ENCODE peak calls at places on chromosomes 5 and 9, in six cellular contexts. One of them, this sample, is unnamed.

GRCh38 chr5:135051872-135052271 is 17.8 kb upstream of the PITX1 start:
- DNase-seq in tibial nerve: no peak
- DNase-seq in mammary epithelial cell: no peak
- DNase-seq in fibroblast of lung: no peak
- DNase-seq in IMR-90: no peak
- DNase-seq in prostate gland: no peak
- DNase-seq in this sample: no peak

GRCh38 chr5:111066261-111066938 is 5.1 kb upstream of the TSLP start:
- DNase-seq in tibial nerve: no peak
- DNase-seq in mammary epithelial cell: no peak
- DNase-seq in fibroblast of lung: no peak
- DNase-seq in IMR-90: no peak
- DNase-seq in prostate gland: no peak
- DNase-seq in this sample: no peak

GRCh38 chr9:120210301-120210700 is 369.7 kb downstream of the CDK5RAP2 start:
- DNase-seq in tibial nerve: no peak
- DNase-seq in mammary epithelial cell: no peak
- DNase-seq in fibroblast of lung: no peak
- DNase-seq in IMR-90: no peak
- DNase-seq in prostate gland: no peak
- DNase-seq in this sample: no peak

GRCh38 chr5:176639981-176640380 is 7.3 kb upstream of the TSPAN17 start:
- DNase-seq in tibial nerve: no peak
- DNase-seq in mammary epithelial cell: no peak
- DNase-seq in fibroblast of lung: no peak
- DNase-seq in IMR-90: no peak
- DNase-seq in prostate gland: no peak
- DNase-seq in this sample: no peak

GRCh38 chr5:90932052-90932699 is 373.6 kb downstream of the ADGRV1 start:
- DNase-seq in tibial nerve: no peak
- DNase-seq in mammary epithelial cell: peak; percentile 56
- DNase-seq in fibroblast of lung: peak; percentile 34
- DNase-seq in IMR-90: peak; percentile 70
- DNase-seq in prostate gland: peak; percentile 65
- DNase-seq in this sample: no peak

GRCh38 chr5:27208051-27208450 is 169.7 kb upstream of the CDH9 start:
- DNase-seq in tibial nerve: no peak
- DNase-seq in mammary epithelial cell: no peak
- DNase-seq in fibroblast of lung: no peak
- DNase-seq in IMR-90: peak; percentile 2
- DNase-seq in prostate gland: no peak
- DNase-seq in this sample: no peak

GRCh38 chr9:129040113-129040643 is 3.8 kb downstream of the MIGA2 start:
- DNase-seq in tibial nerve: no peak
- DNase-seq in mammary epithelial cell: no peak
- DNase-seq in fibroblast of lung: no peak
- DNase-seq in IMR-90: no peak
- DNase-seq in prostate gland: no peak
- DNase-seq in this sample: no peak

GRCh38 chr5:127003798-127004495 is 26.4 kb downstream of the MARCHF3 start:
- DNase-seq in tibial nerve: no peak
- DNase-seq in mammary epithelial cell: no peak
- DNase-seq in fibroblast of lung: no peak
- DNase-seq in IMR-90: no peak
- DNase-seq in prostate gland: no peak
- DNase-seq in this sample: no peak

GRCh38 chr9:92328225-92328624 is 2.5 kb downstream of the CENPP start:
- DNase-seq in tibial nerve: no peak
- DNase-seq in mammary epithelial cell: peak; percentile 31
- DNase-seq in fibroblast of lung: peak; percentile 60
- DNase-seq in IMR-90: peak; percentile 78
- DNase-seq in prostate gland: no peak
- DNase-seq in this sample: no peak

GRCh38 chr5:170846416-170846815 is 15.4 kb upstream of the RANBP17 start:
- DNase-seq in tibial nerve: no peak
- DNase-seq in mammary epithelial cell: peak; percentile 26
- DNase-seq in fibroblast of lung: no peak
- DNase-seq in IMR-90: no peak
- DNase-seq in prostate gland: no peak
- DNase-seq in this sample: no peak

GRCh38 chr5:68354315-68354714 is 138.8 kb downstream of the PIK3R1 start:
- DNase-seq in tibial nerve: no peak
- DNase-seq in mammary epithelial cell: no peak
- DNase-seq in fibroblast of lung: no peak
- DNase-seq in IMR-90: no peak
- DNase-seq in prostate gland: no peak
- DNase-seq in this sample: no peak

GRCh38 chr9:34463098-34463900 is 4.7 kb downstream of the DNAI1 start:
- DNase-seq in tibial nerve: no peak
- DNase-seq in mammary epithelial cell: peak; percentile 90
- DNase-seq in fibroblast of lung: peak; percentile 79
- DNase-seq in IMR-90: peak; percentile 60
- DNase-seq in prostate gland: no peak
- DNase-seq in this sample: no peak

GRCh38 chr5:44640945-44641456 is 167.7 kb upstream of the MRPS30 start:
- DNase-seq in tibial nerve: no peak
- DNase-seq in mammary epithelial cell: no peak
- DNase-seq in fibroblast of lung: no peak
- DNase-seq in IMR-90: no peak
- DNase-seq in prostate gland: no peak
- DNase-seq in this sample: no peak

GRCh38 chr5:21810737-21811316 is 1042.3 kb downstream of the CDH12 start:
- DNase-seq in tibial nerve: no peak
- DNase-seq in mammary epithelial cell: peak; percentile 5
- DNase-seq in fibroblast of lung: peak; percentile 23
- DNase-seq in IMR-90: peak; percentile 39
- DNase-seq in prostate gland: no peak
- DNase-seq in this sample: no peak

GRCh38 chr5:61813361-61813760 is 481.3 kb downstream of the ZSWIM6 start:
- DNase-seq in tibial nerve: no peak
- DNase-seq in mammary epithelial cell: peak; percentile 35
- DNase-seq in fibroblast of lung: no peak
- DNase-seq in IMR-90: no peak
- DNase-seq in prostate gland: no peak
- DNase-seq in this sample: no peak

DNA sequence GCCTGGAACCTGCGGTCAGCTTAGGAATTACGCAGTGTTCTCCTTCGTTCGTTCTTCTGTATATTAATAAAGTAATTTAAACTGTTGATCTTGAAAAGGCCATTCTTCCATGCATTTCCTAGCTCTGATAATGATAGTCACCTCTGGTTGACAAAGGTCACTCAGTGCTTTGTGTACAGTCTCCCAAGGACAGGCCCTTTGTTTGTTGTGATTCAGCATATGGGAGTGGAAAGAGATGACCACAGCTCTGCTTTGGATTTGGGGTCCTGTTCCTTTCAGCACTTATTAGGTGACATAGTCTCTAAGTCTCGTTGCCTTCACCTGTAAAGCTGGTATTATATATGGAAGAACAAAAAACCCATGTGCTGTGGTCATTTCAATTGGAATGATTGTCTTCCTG is 39.6 kb downstream of the RAD23B start:
- DNase-seq in tibial nerve: no peak
- DNase-seq in mammary epithelial cell: no peak
- DNase-seq in fibroblast of lung: no peak
- DNase-seq in IMR-90: no peak
- DNase-seq in prostate gland: no peak
- DNase-seq in this sample: no peak
- H3K27ac ChIP-seq in tibial nerve: no peak overlapping the region
- H3K27ac ChIP-seq in mammary epithelial cell: no peak overlapping the region
- H3K27ac ChIP-seq in fibroblast of lung: no peak overlapping the region
- H3K27ac ChIP-seq in IMR-90: no peak overlapping the region
- H3K27ac ChIP-seq in prostate gland: no peak overlapping the region
- H3K27ac ChIP-seq in this sample: no peak overlapping the region

GRCh38 chr9:137237759-137238726 is 3.0 kb upstream of the TUBB4B start:
- DNase-seq in tibial nerve: no peak
- DNase-seq in mammary epithelial cell: no peak
- DNase-seq in fibroblast of lung: no peak
- DNase-seq in IMR-90: no peak
- DNase-seq in prostate gland: peak; percentile 57
- DNase-seq in this sample: no peak

GRCh38 chr9:137234758-137235423 is 4.2 kb downstream of the SLC34A3 start:
- DNase-seq in tibial nerve: no peak
- DNase-seq in mammary epithelial cell: no peak
- DNase-seq in fibroblast of lung: no peak
- DNase-seq in IMR-90: no peak
- DNase-seq in prostate gland: no peak
- DNase-seq in this sample: no peak

GRCh38 chr9:137236936-137237421 is 4.1 kb upstream of the TUBB4B start:
- DNase-seq in tibial nerve: no peak
- DNase-seq in mammary epithelial cell: no peak
- DNase-seq in fibroblast of lung: no peak
- DNase-seq in IMR-90: no peak
- DNase-seq in prostate gland: no peak
- DNase-seq in this sample: no peak

GRCh38 chr9:137235424-137236237 is 4.9 kb downstream of the SLC34A3 start:
- DNase-seq in tibial nerve: no peak
- DNase-seq in mammary epithelial cell: no peak
- DNase-seq in fibroblast of lung: no peak
- DNase-seq in IMR-90: no peak
- DNase-seq in prostate gland: no peak
- DNase-seq in this sample: no peak

GRCh38 chr9:137236238-137236935 is 4.7 kb upstream of the TUBB4B start:
- DNase-seq in tibial nerve: peak; percentile 68
- DNase-seq in mammary epithelial cell: peak; percentile 55
- DNase-seq in fibroblast of lung: peak; percentile 60
- DNase-seq in IMR-90: peak; percentile 63
- DNase-seq in prostate gland: peak; percentile 88
- DNase-seq in this sample: peak; percentile 81
- H3K4me3 ChIP-seq in tibial nerve: peak overlapping the region; percentile 15
- H3K4me3 ChIP-seq in mammary epithelial cell: no peak overlapping the region
- H3K4me3 ChIP-seq in fibroblast of lung: no peak overlapping the region
- H3K4me3 ChIP-seq in IMR-90: no peak overlapping the region
- H3K4me3 ChIP-seq in prostate gland: peak overlapping the region; percentile 7
- H3K4me3 ChIP-seq in this sample: no peak overlapping the region

GRCh38 chr5:149760700-149761187 is 30.6 kb downstream of the PPARGC1B start:
- DNase-seq in tibial nerve: no peak
- DNase-seq in mammary epithelial cell: no peak
- DNase-seq in fibroblast of lung: no peak
- DNase-seq in IMR-90: no peak
- DNase-seq in prostate gland: no peak
- DNase-seq in this sample: no peak
- H3K4me1 ChIP-seq in tibial nerve: no peaks in the 10 kb centered on the region
- H3K4me1 ChIP-seq in mammary epithelial cell: peaks cover 13% of the 10 kb centered on the region
- H3K4me1 ChIP-seq in fibroblast of lung: no peaks in the 10 kb centered on the region
- H3K4me1 ChIP-seq in IMR-90: no peaks in the 10 kb centered on the region
- H3K4me1 ChIP-seq in prostate gland: no peaks in the 10 kb centered on the region
- H3K4me1 ChIP-seq in this sample: no peaks in the 10 kb centered on the region

DNA sequence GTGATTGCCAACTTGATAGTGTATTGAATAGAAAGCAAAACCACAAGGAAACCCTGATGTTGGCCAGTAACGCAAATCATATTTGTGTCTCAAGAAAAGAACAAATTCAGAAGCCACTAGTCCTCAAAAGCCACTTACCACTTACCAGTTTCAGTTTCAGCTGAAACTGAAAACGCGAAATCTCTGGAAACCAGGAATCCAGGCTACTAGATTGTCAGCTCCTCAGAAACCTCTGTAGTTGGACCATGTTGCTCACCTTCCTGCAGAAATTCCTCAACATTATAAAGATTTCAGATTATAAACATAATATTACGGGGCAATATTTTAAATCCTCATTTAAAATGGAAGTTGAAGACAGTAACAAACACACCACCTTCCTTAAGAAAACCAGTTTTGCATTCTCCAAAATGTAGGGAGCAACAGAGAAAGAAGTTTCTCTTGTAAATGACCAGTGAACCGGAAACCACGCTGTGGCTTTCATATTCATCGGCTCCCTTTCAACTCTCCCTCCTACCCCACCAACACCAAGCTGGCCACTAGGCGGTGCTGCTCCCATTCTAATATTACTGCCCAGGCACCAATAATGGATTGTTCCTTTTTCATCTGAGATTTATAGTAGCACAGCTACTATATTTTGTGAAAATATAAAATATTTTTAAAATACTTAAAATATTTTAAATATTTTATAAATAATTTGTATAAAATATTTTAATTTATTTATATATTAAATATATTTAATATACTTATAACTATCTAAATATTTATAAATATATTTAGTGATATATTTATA is 8.7 kb upstream of the TMED7 start:
- DNase-seq in tibial nerve: peak; percentile 93
- DNase-seq in mammary epithelial cell: peak; percentile 68
- DNase-seq in fibroblast of lung: peak; percentile 70
- DNase-seq in IMR-90: peak; percentile 80
- DNase-seq in prostate gland: peak; percentile 85
- DNase-seq in this sample: peak; percentile 64
- H3K27ac ChIP-seq in tibial nerve: peak overlapping the region; percentile 81
- H3K27ac ChIP-seq in mammary epithelial cell: peak overlapping the region; percentile 24
- H3K27ac ChIP-seq in fibroblast of lung: no peak overlapping the region
- H3K27ac ChIP-seq in IMR-90: no peak overlapping the region
- H3K27ac ChIP-seq in prostate gland: peak overlapping the region; percentile 68
- H3K27ac ChIP-seq in this sample: no peak overlapping the region